ENCODE peak calls at places on chromosome 6, in four cellular contexts. T is Karpas-422, M is neuronal stem cell, G is mammary epithelial cell. Z is an unnamed sample.

GRCh38 chr6:163337958-163338357 is 76.6 kb upstream of the QKI start:
- DNase-seq in T (no peak), M (no peak), G (no peak), Z (no peak)

GRCh38 chr6:2752477-2753115 is 1.9 kb upstream of the MYLK4 start:
- DNase-seq in T (no peak), M (no peak), G (no peak), Z (no peak)

GRCh38 chr6:56450882-56451739 is 191.6 kb downstream of the DST start:
- DNase-seq in T (no peak), M (no peak), G (no peak), Z (no peak)

GRCh38 chr6:154438882-154439281 is 71.6 kb downstream of the CNKSR3 start:
- DNase-seq in T (no peak), M (no peak), G (no peak), Z (no peak)

GRCh38 chr6:90343581-90343980 is 46.9 kb upstream of the BACH2 start:
- DNase-seq in T (no peak), M (no peak), G (no peak), Z (no peak)

GRCh38 chr6:8131265-8131897 is 29.0 kb upstream of the EEF1E1 start:
- DNase-seq in T (peak), M (peak), G (peak), Z (peak)

GRCh38 chr6:128129679-128130078 is 228.8 kb upstream of the THEMIS start:
- DNase-seq in T (no peak), M (no peak), G (no peak), Z (no peak)

GRCh38 chr6:135438907-135439535 is 58.5 kb downstream of the AHI1 start:
- DNase-seq in T (peak), M (no peak), G (peak), Z (no peak)

GRCh38 chr6:157443066-157443800 is 62.2 kb downstream of the ZDHHC14 start:
- DNase-seq in T (no peak), M (no peak), G (peak), Z (no peak)

GRCh38 chr6:38632490-38632889 is 7.2 kb downstream of the BTBD9 start:
- DNase-seq in T (no peak), M (no peak), G (no peak), Z (no peak)

GRCh38 chr6:11496152-11497060 is 41.1 kb upstream of the TMEM170B start:
- DNase-seq in T (peak), M (peak), G (peak), Z (peak)

GRCh38 chr6:117138920-117139319 is 126.4 kb upstream of the VGLL2 start:
- DNase-seq in T (no peak), M (no peak), G (no peak), Z (no peak)

GRCh38 chr6:87396595-87397392 is 11.0 kb upstream of the CFAP206 start:
- DNase-seq in T (peak), M (no peak), G (no peak), Z (no peak)

GRCh38 chr6:11160199-11160598 is 48.7 kb upstream of the ERVFRD-1 start:
- DNase-seq in T (no peak), M (no peak), G (peak), Z (no peak)

GRCh38 chr6:26197736-26198625 is 110.8 kb downstream of the HFE start:
- DNase-seq in T (peak), M (no peak), G (peak), Z (peak)

GRCh38 chr6:44456070-44456965 is 68.8 kb downstream of the CDC5L start:
- DNase-seq in T (peak), M (peak), G (peak), Z (peak)

GRCh38 chr6:85747654-85748053 is 105.0 kb upstream of the SYNCRIP start:
- DNase-seq in T (no peak), M (no peak), G (no peak), Z (no peak)

GRCh38 chr6:134707342-134707982 is 242.4 kb downstream of the ALDH8A1 start:
- DNase-seq in T (no peak), M (peak), G (peak), Z (peak)

GRCh38 chr6:111769365-111770127 is 103.7 kb downstream of the FYN start:
- DNase-seq in T (no peak), M (no peak), G (no peak), Z (no peak)

GRCh38 chr6:96499781-96500180 is 21.8 kb upstream of the UFL1 start:
- DNase-seq in T (no peak), M (no peak), G (no peak), Z (no peak)

GRCh38 chr6:36938536-36938935 is 16.0 kb upstream of the PI16 start:
- DNase-seq in T (no peak), M (no peak), G (peak), Z (peak)

GRCh38 chr6:37783025-37783825 is 36.3 kb upstream of the ZFAND3 start:
- DNase-seq in T (no peak), M (no peak), G (no peak), Z (peak)

GRCh38 chr6:130681028-130681427 is 146.2 kb upstream of the SMLR1 start:
- DNase-seq in T (no peak), M (no peak), G (peak), Z (no peak)

GRCh38 chr6:81906709-81907204 is 154.3 kb upstream of the TENT5A start:
- DNase-seq in T (no peak), M (no peak), G (peak), Z (no peak)

GRCh38 chr6:135983720-135984343 is 132.3 kb downstream of the PDE7B start:
- DNase-seq in T (no peak), M (no peak), G (no peak), Z (no peak)

GRCh38 chr6:43825187-43826115 is 55.4 kb downstream of the VEGFA start:
- DNase-seq in T (no peak), M (no peak), G (no peak), Z (no peak)

GRCh38 chr6:12791371-12791770 is 74.8 kb downstream of the PHACTR1 start:
- DNase-seq in T (no peak), M (no peak), G (no peak), Z (no peak)

GRCh38 chr6:149723771-149724417 is 6.0 kb upstream of the LATS1 start:
- DNase-seq in T (peak), M (no peak), G (peak), Z (no peak)

GRCh38 chr6:67003844-67004243 is 1296.8 kb upstream of the EYS start:
- DNase-seq in T (no peak), M (no peak), G (no peak), Z (no peak)

GRCh38 chr6:125753218-125753936 is 3.9 kb downstream of the HEY2 start:
- DNase-seq in T (peak), M (no peak), G (no peak), Z (no peak)

GRCh38 chr6:166957087-166957804 is 896 bp upstream of the RNASET2 start:
- DNase-seq in T (peak), M (peak), G (no peak), Z (peak)

GRCh38 chr6:166956444-166957086 is at the start of gene RNASET2:
- DNase-seq in T (peak), M (peak), G (peak), Z (peak)

GRCh38 chr6:166954118-166954713 is 2.1 kb downstream of the RNASET2 start:
- DNase-seq in T (no peak), M (no peak), G (no peak), Z (peak)

GRCh38 chr6:166955121-166955864 is 1.1 kb downstream of the RNASET2 start:
- DNase-seq in T (peak), M (peak), G (no peak), Z (peak)

DNA sequence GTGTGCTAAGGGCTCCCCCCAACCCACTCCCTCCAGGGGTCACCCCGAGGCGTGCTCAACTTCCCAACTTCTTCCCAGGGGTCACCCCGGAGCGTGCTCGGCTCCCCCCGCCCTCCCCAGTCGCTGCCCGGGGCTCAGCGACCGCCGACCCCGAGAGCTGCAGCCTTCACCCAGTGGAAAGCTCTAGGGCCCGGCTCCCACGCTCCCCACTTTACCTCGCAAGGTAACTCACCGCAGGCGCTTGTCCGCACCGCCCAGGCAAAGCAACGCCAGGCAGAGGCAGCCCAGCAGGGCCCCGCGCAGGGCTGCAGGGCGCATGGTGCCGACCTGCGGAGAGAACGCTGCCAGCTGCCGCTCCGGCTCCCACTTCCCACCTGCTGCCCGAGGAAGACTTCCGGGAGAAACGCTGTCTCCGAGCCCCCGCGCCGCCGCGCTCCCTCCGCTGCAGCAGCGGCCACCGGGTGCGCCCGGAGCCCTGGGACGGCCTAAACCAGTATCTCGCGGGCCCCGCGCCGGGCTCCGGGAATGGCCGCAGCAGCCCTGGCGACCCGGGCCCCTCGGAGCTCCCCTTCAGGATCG is 396 bp downstream of the RNASET2 start:
- DNase-seq in T (peak), M (no peak), G (no peak), Z (no peak)
- H3K9ac ChIP-seq in T (peak), M (peak), G (no peak), Z (peak)

DNA sequence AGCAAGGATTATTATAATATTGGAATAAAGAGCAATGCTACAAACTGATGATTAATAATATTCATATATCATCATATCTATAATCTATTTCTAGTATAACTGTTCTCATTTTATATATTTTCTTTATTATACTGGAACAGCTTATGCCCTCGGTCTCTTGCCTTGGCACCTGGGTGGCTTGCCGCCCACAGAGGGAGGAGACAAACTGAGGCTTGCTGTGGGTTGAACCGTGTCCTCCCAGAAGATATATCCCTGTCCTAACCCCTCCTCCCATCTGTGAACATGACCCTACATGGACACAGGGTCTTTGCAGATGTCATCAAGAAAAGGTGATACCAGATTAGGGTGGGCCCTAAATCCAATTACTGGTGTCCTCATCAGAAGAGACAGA is 4.7 kb downstream of the RNASET2 start:
- DNase-seq in T (no peak), M (no peak), G (no peak), Z (peak)
- H3K4me3 ChIP-seq in T (no peak), M (no peak), G (no peak), Z (no peak)

GRCh38 chr6:18100296-18100695 is 22.2 kb downstream of the NHLRC1 start:
- DNase-seq in T (no peak), M (no peak), G (no peak), Z (no peak)
- H3K27ac ChIP-seq in T (no peak), M (no peak), G (no peak), Z (no peak)

DNA sequence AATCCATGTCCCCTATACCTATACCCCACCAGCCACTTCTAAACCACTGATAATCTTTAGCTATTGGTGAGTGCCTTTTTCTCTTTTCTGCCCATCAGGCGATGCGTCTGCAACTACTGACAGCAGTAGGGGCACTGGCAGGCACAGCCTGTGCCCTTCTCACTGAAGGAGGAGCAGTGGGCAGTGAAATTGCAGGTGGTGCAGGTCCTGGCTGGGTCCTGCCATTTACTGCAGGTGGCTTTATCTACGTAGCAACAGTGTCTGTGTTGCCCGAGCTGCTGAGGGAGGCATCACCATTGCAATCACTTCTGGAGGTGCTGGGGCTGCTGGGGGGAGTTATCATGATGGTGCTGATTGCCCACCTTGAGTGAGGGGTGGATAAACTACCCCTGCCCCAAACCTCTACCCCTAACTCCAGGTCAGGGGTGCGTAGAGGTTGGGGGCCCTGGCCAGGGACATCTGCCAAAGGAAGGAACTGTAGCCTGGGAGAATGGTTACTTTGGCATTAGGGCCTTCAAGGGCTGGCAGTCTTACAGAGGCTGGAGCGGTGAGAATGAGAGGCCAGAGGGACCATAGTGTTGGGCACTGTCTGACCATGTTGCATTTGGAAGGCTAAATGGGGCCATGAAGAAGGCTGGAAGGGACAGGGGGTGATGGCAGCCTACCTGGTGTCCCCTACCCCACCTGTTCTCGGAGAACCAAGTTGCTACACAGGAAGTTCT is 851 bp upstream of the HSD17B8 start:
- DNase-seq in T (no peak), M (no peak), G (no peak), Z (no peak)
- H3K9ac ChIP-seq in T (peak), M (no peak), G (no peak), Z (no peak)

DNA sequence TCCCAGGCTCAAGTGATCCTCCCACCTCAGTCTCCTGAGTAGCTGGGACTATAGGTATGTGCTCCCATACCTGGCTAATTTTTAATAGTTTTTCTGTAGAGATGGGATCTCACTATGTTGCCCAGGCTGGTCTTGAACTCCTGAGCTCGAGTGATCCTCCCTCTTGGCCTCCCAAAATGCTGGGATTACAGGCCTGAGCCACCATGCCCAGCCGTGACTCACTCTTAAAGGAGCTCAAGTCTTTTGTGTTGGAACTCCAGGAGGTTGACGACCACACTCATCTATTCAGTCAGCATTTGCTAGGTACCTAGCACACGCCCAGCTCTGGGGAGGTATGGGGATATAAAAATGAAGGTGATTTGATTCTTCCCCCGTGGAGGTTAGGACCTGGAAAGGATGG is 62.8 kb downstream of the UTRN start:
- DNase-seq in T (no peak), M (no peak), G (no peak), Z (no peak)
- H3K4me3 ChIP-seq in T (no peak), M (no peak), G (no peak), Z (no peak)

GRCh38 chr6:170286246-170286933 is 4.5 kb downstream of the DLL1 start:
- DNase-seq in T (no peak), M (peak), G (no peak), Z (peak)

GRCh38 chr6:170286934-170287265 is 4.0 kb downstream of the DLL1 start:
- DNase-seq in T (no peak), M (peak), G (no peak), Z (no peak)

GRCh38 chr6:170287371-170287876 is 3.5 kb downstream of the DLL1 start:
- DNase-seq in T (no peak), M (no peak), G (no peak), Z (peak)

GRCh38 chr6:170289108-170289931 is 1.6 kb downstream of the DLL1 start:
- DNase-seq in T (no peak), M (no peak), G (peak), Z (peak)

DNA sequence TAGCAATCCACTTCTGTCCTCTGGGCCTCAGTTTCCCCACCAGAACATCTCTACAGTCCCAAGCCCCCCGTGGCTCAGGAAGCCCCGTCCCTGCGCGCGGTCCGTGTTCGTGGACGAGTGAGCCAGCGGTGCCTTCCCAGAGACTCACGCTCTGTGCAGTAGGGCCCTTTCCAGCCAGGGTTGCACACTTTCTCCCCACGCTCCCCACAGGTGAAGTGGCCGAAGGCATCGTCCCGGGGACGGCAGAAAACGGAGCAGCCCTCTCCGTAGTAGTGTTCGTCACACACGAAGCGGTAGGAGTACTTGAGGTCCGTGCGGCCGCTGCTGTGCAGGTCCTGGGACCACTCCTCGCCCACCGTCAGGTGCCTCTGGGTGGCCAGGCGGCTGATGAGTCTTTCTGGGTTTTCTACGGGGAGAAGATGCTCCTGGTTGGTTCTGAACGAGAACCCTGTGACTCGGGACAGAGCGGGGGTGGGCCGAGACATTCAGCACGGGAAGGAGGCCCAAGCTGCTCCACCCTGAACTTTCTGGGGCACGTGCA is 2.7 kb downstream of the DLL1 start:
- DNase-seq in T (no peak), M (no peak), G (no peak), Z (peak)
- H3K27ac ChIP-seq in T (no peak), M (no peak), G (no peak), Z (no peak)

Z was measured in endodermal cell.